ENCODE peak calls at places on chromosomes 5 and 9, in five cellular contexts. H is A549, J is GM23338, I is GM12878, N is HepG2. D is an unnamed sample.

GRCh38 chr5:53991942-53992341 is 318.4 kb downstream of the ARL15 start:
- DNase-seq in H (peak), I (peak), J (peak), N (no peak), D (peak)

GRCh38 chr5:50823568-50823967 is 157.1 kb downstream of the PARP8 start:
- DNase-seq in H (no peak), J (no peak), I (no peak), N (no peak), D (no peak)

GRCh38 chr9:78918976-78919375 is 622.1 kb downstream of the PSAT1 start:
- DNase-seq in J (no peak), H (no peak), N (no peak), I (no peak), D (no peak)

GRCh38 chr9:77953590-77953989 is 78.0 kb downstream of the GNAQ start:
- DNase-seq in I (no peak), H (no peak), J (no peak), N (no peak), D (no peak)

GRCh38 chr9:37902804-37903580 is 935 bp downstream of the SLC25A51 start:
- DNase-seq in I (no peak), H (peak), J (no peak), N (peak), D (peak)

GRCh38 chr9:38227656-38228055 is 158.6 kb upstream of the SHB start:
- DNase-seq in H (no peak), J (no peak), I (no peak), N (no peak), D (no peak)

GRCh38 chr5:103891151-103891550 is 328.6 kb upstream of the NUDT12 start:
- DNase-seq in I (no peak), J (no peak), N (no peak), H (no peak), D (no peak)

GRCh38 chr5:16585028-16585667 is 31.6 kb downstream of the RETREG1 start:
- DNase-seq in N (no peak), J (peak), I (no peak), H (no peak), D (peak)

GRCh38 chr9:79817469-79818004 is 245.8 kb downstream of the TLE4 start:
- DNase-seq in H (no peak), N (no peak), J (peak), I (no peak), D (no peak)

GRCh38 chr5:113119271-113119924 is 142.8 kb downstream of the DCP2 start:
- DNase-seq in H (no peak), N (no peak), I (no peak), J (no peak), D (no peak)

GRCh38 chr9:73216016-73216415 is 64.4 kb downstream of the ANXA1 start:
- DNase-seq in N (no peak), H (no peak), I (no peak), J (peak), D (no peak)

GRCh38 chr5:128318691-128319090 is 219.4 kb downstream of the FBN2 start:
- DNase-seq in N (no peak), H (no peak), I (no peak), J (no peak), D (no peak)

GRCh38 chr5:128315671-128316070 is 222.4 kb downstream of the FBN2 start:
- DNase-seq in N (no peak), J (no peak), H (no peak), I (no peak), D (no peak)
- TF ChIP-seq JUNB in N (no peak), J (no peak), H (no peak), I (no peak), D (no peak)

DNA sequence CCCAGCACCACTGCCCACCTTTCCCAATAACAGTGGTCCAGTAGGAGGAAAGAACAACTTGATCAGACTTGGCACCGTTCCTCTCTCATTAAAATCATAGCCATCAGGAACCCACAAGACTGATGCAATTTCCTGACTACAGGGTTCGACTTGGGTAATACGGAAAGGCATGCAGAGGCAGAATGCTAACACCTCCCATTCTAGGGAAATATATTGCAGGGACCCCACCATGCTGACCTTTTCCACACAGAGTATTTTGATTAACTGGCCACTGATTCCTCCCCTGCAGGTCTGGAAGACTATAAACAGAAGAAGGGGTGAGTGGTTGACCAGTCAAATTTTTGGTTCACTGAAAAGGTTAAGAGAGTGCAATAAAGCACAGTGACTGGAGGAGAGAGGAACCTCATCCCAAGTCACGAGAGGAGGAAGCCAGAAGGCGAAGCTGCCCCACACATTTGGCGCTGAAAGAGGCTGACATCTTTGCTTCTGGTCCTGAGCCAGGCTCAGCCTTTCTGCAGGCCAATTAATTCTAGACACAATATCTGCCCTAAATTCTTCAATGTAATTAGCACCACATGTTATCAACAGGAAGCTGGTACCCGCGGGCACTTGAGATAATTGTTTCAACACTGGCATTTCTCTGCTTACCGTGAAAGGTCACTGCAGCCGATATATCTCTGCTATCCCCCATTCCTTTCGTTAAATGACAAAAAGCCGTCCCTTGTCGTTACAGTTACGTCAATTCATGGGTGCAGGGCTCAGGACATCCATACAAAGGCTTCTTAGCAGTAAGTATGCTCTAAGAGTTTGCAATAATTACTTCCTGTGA is 64.7 kb upstream of the SPOCK1 start:
- DNase-seq in H (no peak), N (no peak), I (no peak), J (no peak), D (no peak)
- TF ChIP-seq JUNB in H (no peak), N (no peak), I (no peak), J (no peak), D (no peak)

DNA sequence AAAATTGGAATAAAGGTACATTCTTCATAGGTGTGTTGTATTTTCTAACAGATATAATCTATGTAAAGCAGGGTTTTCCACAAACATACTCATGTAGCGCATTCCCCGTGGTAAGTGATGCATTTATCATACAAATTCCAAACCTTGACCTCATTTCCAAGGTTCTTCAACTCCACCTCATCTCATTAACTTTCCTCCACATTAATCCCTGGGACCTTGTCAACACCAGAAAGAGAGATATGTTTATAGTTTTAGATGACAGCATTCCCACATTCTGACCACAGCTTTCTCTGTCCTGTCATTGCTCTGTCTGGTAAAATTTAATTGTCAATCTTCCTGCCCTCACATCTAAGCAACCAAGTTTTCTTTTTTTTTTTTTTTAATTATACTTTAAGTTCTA is 415.1 kb downstream of the TMEM161B start:
- DNase-seq in N (no peak), J (no peak), H (no peak), I (no peak), D (no peak)
- TF ChIP-seq JUNB in N (no peak), J (no peak), H (no peak), I (no peak), D (no peak)

GRCh38 chr5:9928266-9928750 is 298.2 kb upstream of the TAS2R1 start:
- DNase-seq in N (no peak), H (no peak), J (no peak), I (no peak), D (no peak)

GRCh38 chr5:9922719-9923118 is 292.6 kb upstream of the TAS2R1 start:
- DNase-seq in H (peak), I (no peak), J (no peak), N (no peak), D (peak)

GRCh38 chr5:9927521-9927997 is 297.4 kb upstream of the TAS2R1 start:
- DNase-seq in J (peak), H (no peak), N (no peak), I (no peak), D (no peak)

GRCh38 chr5:9927106-9927505 is 297.0 kb upstream of the TAS2R1 start:
- DNase-seq in N (no peak), H (no peak), J (peak), I (no peak), D (no peak)

GRCh38 chr5:9924614-9925013 is 294.5 kb upstream of the TAS2R1 start:
- DNase-seq in I (peak), H (peak), N (no peak), J (no peak), D (no peak)
- TF ChIP-seq JUNB in I (peak), H (peak), N (no peak), J (no peak), D (no peak)

GRCh38 chr9:131276107-131276888 is at the start of gene FAM78A:
- DNase-seq in I (no peak), H (no peak), J (peak), N (no peak), D (peak)
- TF ChIP-seq JUNB in I (no peak), H (no peak), J (no peak), N (no peak), D (no peak)

GRCh38 chr5:155906046-155906445 is 420.9 kb upstream of the SGCD start:
- DNase-seq in I (no peak), H (no peak), N (no peak), J (peak), D (no peak)

GRCh38 chr5:155908543-155908942 is 418.4 kb upstream of the SGCD start:
- DNase-seq in N (no peak), I (no peak), H (no peak), J (no peak), D (no peak)

GRCh38 chr5:155905359-155905758 is 421.6 kb upstream of the SGCD start:
- DNase-seq in J (no peak), I (no peak), N (no peak), H (no peak), D (no peak)
- TF ChIP-seq JUNB in J (no peak), I (no peak), N (no peak), H (no peak), D (no peak)

DNA sequence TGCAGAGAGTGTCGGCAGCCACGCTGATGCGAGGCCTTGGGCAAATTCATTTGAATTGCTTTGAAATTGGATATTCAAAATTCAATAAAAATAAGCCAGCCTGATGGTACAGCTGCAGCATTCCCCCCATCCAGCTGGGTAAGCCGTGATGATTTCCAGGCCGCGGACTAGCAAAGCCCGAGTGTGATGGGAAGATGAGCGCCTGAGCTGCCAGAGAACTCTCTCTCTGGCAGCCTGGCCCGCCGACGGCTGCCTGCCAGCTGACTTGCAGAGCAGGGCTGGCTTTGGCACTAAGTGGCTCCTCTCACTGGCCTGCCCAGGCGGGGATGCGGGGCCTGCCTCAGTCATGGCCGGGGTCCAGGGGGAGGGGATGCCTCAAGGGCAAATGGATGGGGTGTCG is 268.3 kb upstream of the WWC1 start:
- DNase-seq in J (no peak), H (no peak), N (no peak), I (no peak), D (no peak)
- TF ChIP-seq JUNB in J (no peak), H (no peak), N (no peak), I (no peak), D (no peak)

GRCh38 chr9:86035827-86036440 is 63.4 kb downstream of the GOLM1 start:
- DNase-seq in J (no peak), N (no peak), I (no peak), H (no peak), D (no peak)
- TF ChIP-seq JUNB in J (no peak), N (no peak), I (no peak), H (no peak), D (no peak)

GRCh38 chr5:150278916-150279315 is 10.7 kb downstream of the CAMK2A start:
- DNase-seq in N (no peak), H (no peak), I (no peak), J (peak), D (no peak)
- TF ChIP-seq JUNB in N (no peak), H (no peak), I (no peak), J (no peak), D (no peak)